ENCODE peak calls at places on chromosomes 7 and 10, in ten cellular contexts. R is stimulated activated CD4-positive, alpha-beta T cell treated with anti-CD3 and anti-CD28 coated beads, Interleukin-4, amount 100 ng/mL, for 4 hours; B is HFFc6; N is GM13977; H is non-pigmented ciliary epithelial cell; U is lower lobe of right lung; Z is fibroblast of the aortic adventitia; M is stimulated activated CD8-positive, alpha-beta memory T cell treated with anti-CD3 and anti-CD28 coated beads, Interleukin-4, amount 100 ng/mL, for 4 hours; P is HCT116; V is NCI-H345. L is an unnamed sample.

GRCh38 chr7:106370542-106370941 is 85.8 kb upstream of the NAMPT start:
- DNase-seq in R (no peak), B (no peak), N (no peak), H (no peak), U (no peak), Z (no peak), M (no peak), P (no peak), V (no peak), L (no peak)

GRCh38 chr10:26485150-26485941 is 47.2 kb downstream of the APBB1IP start:
- DNase-seq in R (no peak), B (peak; percentile 80), N (no peak), H (peak; percentile 54), U (no peak), Z (peak; percentile 70), M (no peak), P (no peak), V (no peak), L (no peak)

GRCh38 chr7:129041142-129041928 is 13.6 kb downstream of the TNPO3 start:
- DNase-seq in R (no peak), B (no peak), N (no peak), H (no peak), U (no peak), Z (no peak), M (no peak), P (no peak), V (no peak), L (no peak)

GRCh38 chr7:21480693-21481403 is 53.0 kb downstream of the SP4 start:
- DNase-seq in R (no peak), B (no peak), N (no peak), H (no peak), U (no peak), Z (no peak), M (no peak), P (no peak), V (no peak), L (no peak)

GRCh38 chr7:44116087-44116788 is 7.1 kb downstream of the POLD2 start:
- DNase-seq in R (no peak), B (no peak), N (no peak), H (no peak), U (no peak), Z (no peak), M (no peak), P (no peak), V (no peak), L (no peak)

GRCh38 chr7:130598056-130598455 is 70.5 kb downstream of the COPG2 start:
- DNase-seq in R (no peak), B (no peak), N (no peak), H (no peak), U (no peak), Z (no peak), M (no peak), P (no peak), V (peak; percentile 44), L (no peak)

GRCh38 chr7:111560773-111561658 is 1.3 kb downstream of the IMMP2L start:
- DNase-seq in R (no peak), B (peak; percentile 48), N (peak; percentile 5), H (peak; percentile 22), U (no peak), Z (peak; percentile 60), M (no peak), P (no peak), V (peak; percentile 15), L (peak; percentile 49)

GRCh38 chr7:71591876-71592275 is 459.9 kb downstream of the GALNT17 start:
- DNase-seq in R (no peak), B (no peak), N (no peak), H (no peak), U (no peak), Z (no peak), M (no peak), P (no peak), V (no peak), L (no peak)

GRCh38 chr7:6653101-6653995 is 16.2 kb downstream of the ZNF316 start:
- DNase-seq in R (no peak), B (no peak), N (no peak), H (no peak), U (no peak), Z (no peak), M (no peak), P (no peak), V (no peak), L (no peak)

GRCh38 chr7:143002856-143003255 is 24.1 kb downstream of the OR9A2 start:
- DNase-seq in R (no peak), B (no peak), N (no peak), H (no peak), U (peak; percentile 47), Z (no peak), M (no peak), P (no peak), V (peak; percentile 4), L (no peak)

GRCh38 chr7:114310344-114311118 is 104.1 kb upstream of the FOXP2 start:
- DNase-seq in R (no peak), B (no peak), N (no peak), H (no peak), U (no peak), Z (peak; percentile 2), M (no peak), P (no peak), V (peak; percentile 10), L (peak; percentile 7)

GRCh38 chr10:104326991-104327610 is 11.2 kb downstream of the ITPRIP start:
- DNase-seq in R (no peak), B (no peak), N (no peak), H (no peak), U (no peak), Z (no peak), M (no peak), P (no peak), V (no peak), L (no peak)

GRCh38 chr7:128879939-128880746 is 17.5 kb downstream of the ATP6V1F start:
- DNase-seq in R (no peak), B (peak; percentile 40), N (peak; percentile 66), H (no peak), U (peak; percentile 67), Z (peak; percentile 64), M (no peak), P (no peak), V (peak; percentile 58), L (peak; percentile 50)

GRCh38 chr7:50303894-50304157 is 690 bp upstream of the IKZF1 start:
- DNase-seq in R (no peak), B (no peak), N (no peak), H (no peak), U (peak; percentile 64), Z (no peak), M (no peak), P (no peak), V (no peak), L (peak; percentile 41)

GRCh38 chr7:121286742-121287699 is 41.8 kb upstream of the WNT16 start:
- DNase-seq in R (no peak), B (peak; percentile 58), N (no peak), H (no peak), U (no peak), Z (no peak), M (no peak), P (no peak), V (no peak), L (peak; percentile 10)

L was measured in OCI-M1.